ENCODE peak calls at places on chromosomes 16 and 17, in nine cellular contexts. N, X, D, B, K, L, H, Q and Y are unnamed samples. For H3K4me1, the result is how much of the 10 kb centered on the place peaks cover.

GRCh38 chr17:7846063-7846735 is 8.7 kb upstream of the TMEM88 start:
- DNase-seq in N (no peak), L (no peak), D (no peak), X (peak), K (no peak), Q (no peak), B (peak), H (no peak), Y (no peak)

GRCh38 chr16:31484491-31485171 is 1.7 kb downstream of the SLC5A2 start:
- DNase-seq in N (peak), B (no peak), X (no peak), K (no peak), Q (no peak), D (no peak), H (no peak), L (no peak), Y (no peak)

GRCh38 chr17:1431631-1432104 is 24.4 kb downstream of the CRK start:
- DNase-seq in H (no peak), Q (no peak), K (no peak), B (no peak), L (no peak), N (no peak), X (no peak), D (no peak), Y (no peak)

GRCh38 chr16:54812229-54812628 is 118.4 kb upstream of the IRX5 start:
- DNase-seq in D (no peak), H (no peak), L (no peak), Q (no peak), K (no peak), X (no peak), N (no peak), B (no peak), Y (no peak)

GRCh38 chr17:31561469-31562412 is 170.3 kb downstream of the RAB11FIP4 start:
- DNase-seq in L (peak), N (no peak), H (no peak), B (no peak), K (no peak), D (no peak), Q (peak), X (no peak), Y (no peak)

GRCh38 chr16:12426122-12426521 is 377.6 kb downstream of the CPPED1 start:
- DNase-seq in N (no peak), D (no peak), H (no peak), X (no peak), K (no peak), Q (no peak), L (no peak), B (no peak), Y (no peak)

GRCh38 chr17:39935896-39936295 is 8.4 kb downstream of the LRRC3C start:
- DNase-seq in X (no peak), H (no peak), L (peak), B (no peak), K (no peak), N (no peak), D (no peak), Q (no peak), Y (no peak)

GRCh38 chr16:75810998-75811634 is 84.8 kb upstream of the CPHXL start:
- DNase-seq in N (no peak), B (no peak), Q (no peak), K (no peak), D (no peak), H (no peak), L (no peak), X (no peak), Y (no peak)

GRCh38 chr17:80927791-80928216 is 63.8 kb upstream of the CHMP6 start:
- DNase-seq in Q (peak), N (no peak), B (no peak), L (no peak), X (no peak), K (no peak), H (no peak), D (peak), Y (no peak)

GRCh38 chr17:17907469-17907868 is 64.7 kb downstream of the TOM1L2 start:
- DNase-seq in H (no peak), Q (no peak), K (no peak), N (no peak), X (no peak), L (no peak), D (no peak), B (no peak), Y (no peak)

GRCh38 chr17:42683407-42684031 is 1.2 kb downstream of the CNTNAP1 start:
- DNase-seq in K (peak), N (peak), Q (peak), B (no peak), D (no peak), H (no peak), X (peak), L (peak), Y (no peak)

GRCh38 chr17:9531080-9531479 is 44.5 kb downstream of the STX8 start:
- DNase-seq in L (no peak), D (no peak), X (no peak), N (no peak), Q (peak), H (no peak), B (no peak), K (no peak), Y (no peak)

GRCh38 chr17:48064638-48065037 is 16.5 kb downstream of the NFE2L1 start:
- DNase-seq in D (no peak), H (no peak), N (no peak), B (peak), K (no peak), Q (no peak), X (no peak), L (no peak), Y (no peak)

GRCh38 chr17:35345926-35346771 is 27.3 kb downstream of the SLFN11 start:
- DNase-seq in L (no peak), Q (peak), N (peak), D (peak), B (peak), X (peak), H (no peak), K (peak), Y (peak)

GRCh38 chr16:57516176-57516725 is 20.1 kb downstream of the CCDC102A start:
- DNase-seq in B (no peak), Q (no peak), D (no peak), X (no peak), L (no peak), K (no peak), N (no peak), H (no peak), Y (no peak)

GRCh38 chr16:8683640-8684039 is 9.2 kb downstream of the ABAT start:
- DNase-seq in Q (no peak), N (no peak), X (no peak), L (no peak), H (no peak), B (no peak), K (no peak), D (no peak), Y (no peak)

GRCh38 chr17:82173351-82174041 is 39.1 kb downstream of the CCDC57 start:
- DNase-seq in D (peak), X (no peak), B (no peak), Q (no peak), L (no peak), N (no peak), H (no peak), K (no peak), Y (no peak)

GRCh38 chr17:15348030-15348429 is 6.6 kb upstream of the TEKT3 start:
- DNase-seq in D (no peak), B (no peak), X (peak), H (no peak), N (peak), Q (no peak), K (no peak), L (peak), Y (no peak)

GRCh38 chr16:83953796-83954576 is 946 bp downstream of the OSGIN1 start:
- DNase-seq in K (no peak), Q (peak), B (peak), L (peak), D (peak), H (no peak), N (no peak), X (no peak), Y (no peak)

GRCh38 chr16:56618138-56618537 is 7.4 kb upstream of the MT1E start:
- DNase-seq in B (no peak), L (no peak), D (no peak), N (no peak), H (no peak), K (no peak), X (no peak), Q (no peak), Y (no peak)

GRCh38 chr16:49464093-49464492 is 90.5 kb downstream of the C16orf78 start:
- DNase-seq in B (no peak), D (no peak), L (no peak), N (no peak), X (no peak), K (no peak), Q (no peak), H (no peak), Y (no peak)

GRCh38 chr17:30376621-30377452 is 1.9 kb upstream of the CPD start:
- DNase-seq in K (peak), Q (no peak), L (peak), X (no peak), N (no peak), D (peak), B (no peak), H (no peak), Y (no peak)

GRCh38 chr16:19523184-19523558 is 571 bp upstream of the CCP110 start:
- DNase-seq in N (no peak), L (no peak), K (no peak), D (no peak), H (no peak), Q (no peak), B (no peak), X (peak), Y (no peak)

GRCh38 chr16:19523559-19524355 is at the start of gene CCP110:
- DNase-seq in D (peak), B (peak), Q (peak), L (peak), N (peak), H (peak), K (peak), X (peak), Y (peak)

GRCh38 chr16:19521471-19522368 is at the start of gene GDE1:
- DNase-seq in N (peak), B (peak), L (peak), D (peak), Q (peak), K (peak), X (peak), H (peak), Y (peak)

GRCh38 chr16:19520861-19521331 is 1.0 kb downstream of the GDE1 start:
- DNase-seq in N (peak), K (no peak), Q (peak), H (no peak), B (no peak), L (peak), D (no peak), X (no peak), Y (no peak)

GRCh38 chr16:19522369-19523159 is 666 bp upstream of the GDE1 start:
- DNase-seq in X (no peak), K (no peak), H (no peak), L (peak), D (no peak), N (no peak), Q (no peak), B (no peak), Y (no peak)
- H3K27ac ChIP-seq in X (peak), K (peak), H (peak), L (no peak), D (peak), N (peak), Q (no peak), B (peak), Y (peak)

GRCh38 chr17:27575100-27575911 is 55.7 kb upstream of the LGALS9 start:
- DNase-seq in Q (no peak), N (no peak), B (no peak), X (no peak), L (no peak), D (no peak), K (no peak), H (no peak), Y (no peak)
- H3K4me1 ChIP-seq in Q (under half), N (under half), B (half or more), X (under half), L (under half), D (half or more), K (under half), H (under half), Y (under half)

DNA sequence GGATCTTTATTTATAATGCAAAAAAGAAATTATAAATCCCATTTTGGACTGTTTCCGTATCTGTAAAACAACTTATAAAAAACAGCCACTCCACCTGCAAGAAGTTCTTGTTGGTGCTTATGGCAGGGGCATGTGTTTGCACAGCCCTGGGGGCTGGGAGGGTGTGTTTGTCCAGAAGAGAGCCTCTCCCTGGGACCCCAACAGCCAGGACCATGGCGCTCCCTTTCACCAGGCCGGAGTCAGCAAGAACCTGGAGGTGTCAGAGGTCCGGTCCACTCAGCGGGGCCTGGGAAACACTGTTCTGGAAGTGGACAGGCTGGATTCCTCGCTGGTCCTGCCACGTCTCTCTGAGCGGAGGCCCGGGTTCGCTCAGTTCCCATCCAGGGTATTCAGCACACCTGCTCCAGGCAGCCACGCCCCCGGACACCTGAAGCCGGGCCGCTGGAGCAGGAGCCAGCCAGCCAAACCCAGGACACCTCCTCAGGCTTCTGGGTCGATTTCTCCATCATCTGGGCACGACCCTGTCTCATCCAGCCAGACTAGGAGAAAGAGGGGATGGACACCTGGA is 18.9 kb upstream of the GINS2 start:
- DNase-seq in L (no peak), Q (no peak), D (no peak), H (no peak), B (no peak), K (no peak), N (peak), X (no peak), Y (no peak)
- TF ChIP-seq CTCF in L (no peak), Q (no peak), D (no peak), H (no peak), B (no peak), K (no peak), N (no peak), X (no peak), Y (no peak)

DNA sequence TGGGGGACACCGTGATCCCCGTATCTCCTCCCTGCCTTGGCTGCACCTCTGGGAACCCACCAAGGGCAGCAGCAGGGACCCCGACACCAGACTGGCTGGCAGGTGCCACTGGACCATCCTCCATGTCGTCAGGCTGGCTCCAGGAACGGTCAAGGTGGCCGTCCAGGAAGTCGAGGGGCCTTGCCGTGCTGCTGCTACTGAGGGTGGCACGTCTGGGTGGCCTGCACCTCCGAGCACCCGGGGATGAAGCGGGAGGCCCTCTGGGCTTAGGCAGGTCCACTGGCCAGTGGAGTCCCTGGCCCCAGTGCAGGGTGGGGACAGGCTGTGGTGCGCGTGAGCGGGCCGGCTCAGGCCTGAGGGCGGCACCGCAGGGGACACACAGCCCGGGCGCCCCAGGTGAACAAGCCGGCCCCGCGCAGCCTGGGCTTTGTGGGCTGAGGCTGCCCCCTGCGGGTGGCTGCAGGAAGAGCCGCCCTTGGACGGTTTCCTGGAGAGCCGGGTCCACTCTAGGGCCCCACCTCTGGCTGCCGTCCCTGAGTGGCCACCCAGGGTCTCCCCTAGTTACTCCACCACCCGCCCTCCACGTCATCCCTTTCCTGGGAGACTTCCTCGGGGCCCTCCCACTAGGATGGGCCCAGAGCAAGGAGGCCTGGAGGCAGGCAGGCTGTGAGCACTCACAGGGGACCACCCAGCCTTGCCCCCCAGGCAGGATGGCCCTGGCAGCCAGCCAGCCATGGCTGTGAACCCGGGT is 42.8 kb upstream of the ZC3H18 start:
- DNase-seq in H (no peak), K (peak), N (peak), B (no peak), Q (peak), D (peak), X (peak), L (peak), Y (no peak)
- H3K27ac ChIP-seq in H (no peak), K (no peak), N (no peak), B (no peak), Q (no peak), D (no peak), X (no peak), L (no peak), Y (no peak)

GRCh38 chr16:10934325-10935107 is 7.8 kb downstream of the DEXI start:
- DNase-seq in B (no peak), L (no peak), D (no peak), Q (no peak), K (no peak), N (no peak), X (no peak), H (no peak), Y (no peak)
- H3K4me1 ChIP-seq in B (half or more), L (under half), D (under half), Q (under half), K (half or more), N (under half), X (under half), H (half or more), Y (half or more)

GRCh38 chr17:75808905-75809621 is 24.5 kb downstream of the UNK start:
- DNase-seq in K (peak), N (no peak), B (peak), H (no peak), L (no peak), X (peak), D (peak), Q (no peak), Y (no peak)
- TF ChIP-seq CTCF in K (no peak), N (no peak), B (no peak), H (no peak), L (no peak), X (no peak), D (no peak), Q (no peak), Y (no peak)

GRCh38 chr16:72428611-72429376 is 256.8 kb upstream of the PMFBP1 start:
- DNase-seq in B (no peak), H (no peak), K (no peak), D (no peak), N (no peak), L (no peak), X (no peak), Q (no peak), Y (no peak)
- H3K27ac ChIP-seq in B (no peak), H (no peak), K (no peak), D (no peak), N (no peak), L (no peak), X (no peak), Q (no peak), Y (no peak)

GRCh38 chr16:67454852-67455251 is 23.9 kb downstream of the HSD11B2 start:
- DNase-seq in K (no peak), Q (no peak), B (no peak), D (no peak), L (no peak), H (no peak), X (no peak), N (no peak), Y (no peak)

GRCh38 chr16:67454104-67454503 is 23.2 kb downstream of the HSD11B2 start:
- DNase-seq in X (no peak), N (no peak), B (no peak), K (no peak), L (no peak), D (no peak), H (no peak), Q (no peak), Y (no peak)

GRCh38 chr16:67457611-67458010 is 23.3 kb downstream of the ATP6V0D1 start:
- DNase-seq in X (no peak), B (no peak), N (no peak), Q (no peak), L (no peak), H (no peak), K (no peak), D (no peak), Y (no peak)

GRCh38 chr16:67458121-67458641 is 22.8 kb downstream of the ATP6V0D1 start:
- DNase-seq in Q (no peak), L (no peak), H (no peak), N (no peak), K (peak), D (no peak), X (no peak), B (no peak), Y (no peak)

DNA sequence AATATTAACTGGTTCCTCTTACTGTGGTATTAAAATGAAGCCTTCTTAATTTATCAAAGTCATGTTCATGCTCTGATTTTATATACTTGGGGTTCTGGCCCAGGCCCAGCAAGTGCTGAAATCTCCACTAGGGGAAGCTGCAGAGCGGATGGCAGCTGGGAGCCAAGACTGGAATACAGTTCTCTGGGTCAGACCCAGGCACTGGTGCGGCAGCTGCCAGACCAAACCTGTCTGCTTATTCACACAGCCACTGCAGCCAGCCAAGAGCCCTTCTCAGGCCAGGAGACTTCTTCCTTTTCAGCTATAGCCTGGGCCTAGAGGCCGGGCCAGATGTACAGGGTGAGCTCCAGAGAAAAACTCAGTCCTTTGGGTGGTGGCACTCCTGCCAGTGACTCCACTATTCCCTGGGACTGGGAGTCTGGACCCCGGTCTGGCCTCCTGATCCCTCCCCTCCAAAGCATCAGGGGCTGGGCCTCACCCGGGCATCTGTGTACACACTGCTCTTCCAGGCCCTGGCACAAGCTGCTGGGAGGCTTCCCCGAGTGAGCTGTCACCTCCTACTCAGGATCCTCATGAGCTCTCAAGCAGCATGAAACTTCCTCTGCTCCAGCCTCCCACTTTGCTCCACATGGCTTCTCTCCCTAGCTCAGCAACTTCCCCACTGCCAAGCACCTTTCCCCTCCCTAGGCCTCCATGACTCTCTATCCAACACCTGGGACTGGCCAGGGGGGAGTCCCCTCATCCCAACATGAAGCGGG is 24.4 kb downstream of the ATP6V0D1 start:
- DNase-seq in L (no peak), B (peak), D (no peak), H (peak), Q (no peak), N (peak), X (peak), K (peak), Y (peak)
- H3K4me1 ChIP-seq in L (under half), B (half or more), D (under half), H (under half), Q (under half), N (half or more), X (under half), K (half or more), Y (half or more)